ENCODE peak calls at places on chromosome 21, in six cellular contexts. V is dorsolateral prefrontal cortex; A is CD8-positive, alpha-beta memory T cell; O is esophagus muscularis mucosa; R is CD4-positive, alpha-beta memory T cell; D is A673. G is an unnamed sample.

GRCh38 chr21:41137401-41137800 is 30.6 kb upstream of the BACE2 start:
- DNase-seq in V (no peak), O (no peak), A (no peak), R (no peak), D (no peak), G (no peak)

GRCh38 chr21:38242036-38242435 is 14.8 kb upstream of the KCNJ15 start:
- DNase-seq in V (no peak), D (no peak), A (no peak), O (no peak), R (no peak), G (no peak)

GRCh38 chr21:36282568-36283230 is 37.3 kb upstream of the MORC3 start:
- DNase-seq in R (no peak), D (no peak), O (no peak), A (no peak), V (no peak), G (no peak)

GRCh38 chr21:40871099-40871498 is 24.1 kb upstream of the DSCAM start:
- DNase-seq in A (no peak), D (no peak), O (no peak), R (no peak), V (no peak), G (no peak)

GRCh38 chr21:27511241-27511640 is 544.4 kb upstream of the ADAMTS5 start:
- DNase-seq in R (no peak), O (no peak), A (no peak), D (no peak), V (no peak), G (no peak)

GRCh38 chr21:38820471-38821239 is 14.9 kb downstream of the ETS2 start:
- DNase-seq in O (no peak), A (no peak), R (no peak), D (no peak), V (no peak), G (no peak)

GRCh38 chr21:41501919-41502318 is 6.0 kb downstream of the TMPRSS2 start:
- DNase-seq in D (no peak), V (peak), R (no peak), A (no peak), O (no peak), G (no peak)

GRCh38 chr21:39647476-39647875 is 34.7 kb downstream of the B3GALT5 start:
- DNase-seq in R (no peak), V (no peak), D (no peak), O (no peak), A (peak), G (no peak)

GRCh38 chr21:33478858-33479678 is 706 bp downstream of the TMEM50B start:
- DNase-seq in D (peak), R (peak), A (peak), V (no peak), O (no peak), G (peak)

GRCh38 chr21:38179504-38179900 is 77.3 kb upstream of the KCNJ15 start:
- DNase-seq in D (no peak), O (no peak), V (no peak), R (no peak), A (no peak), G (no peak)

GRCh38 chr21:41610042-41610839 is 102.3 kb upstream of the TMPRSS2 start:
- DNase-seq in D (peak), V (peak), A (no peak), O (no peak), R (no peak), G (no peak)

GRCh38 chr21:36749935-36750578 is 51.1 kb downstream of the SIM2 start:
- DNase-seq in O (no peak), A (no peak), V (no peak), D (peak), R (no peak), G (no peak)

GRCh38 chr21:29175408-29176147 is 45.1 kb downstream of the MAP3K7CL start:
- DNase-seq in D (no peak), A (no peak), O (no peak), R (no peak), V (no peak), G (no peak)

GRCh38 chr21:28142692-28143091 is 850.0 kb downstream of the LTN1 start:
- DNase-seq in D (no peak), V (no peak), A (no peak), R (no peak), O (no peak), G (no peak)

GRCh38 chr21:14259669-14260458 is 43.9 kb downstream of the RBM11 start:
- DNase-seq in V (no peak), O (no peak), D (peak), R (peak), A (no peak), G (no peak)

GRCh38 chr21:31260790-31261189 is 83.3 kb downstream of the TIAM1 start:
- DNase-seq in A (no peak), D (no peak), O (no peak), R (no peak), V (no peak), G (no peak)

GRCh38 chr21:26811031-26811430 is 34.2 kb downstream of the ADAMTS1 start:
- DNase-seq in R (no peak), V (no peak), A (no peak), O (no peak), D (no peak), G (no peak)

GRCh38 chr21:17491716-17492414 is 21.0 kb upstream of the CXADR start:
- DNase-seq in O (no peak), R (no peak), V (no peak), D (no peak), A (no peak), G (no peak)

GRCh38 chr21:44299458-44300261 is at the start of gene PFKL:
- DNase-seq in R (peak), D (peak), O (no peak), V (no peak), A (peak), G (peak)

GRCh38 chr21:17769049-17769845 is 49.9 kb downstream of the C21orf91 start:
- DNase-seq in R (no peak), V (no peak), A (no peak), O (no peak), D (no peak), G (no peak)

GRCh38 chr21:29376556-29376955 is 77.8 kb downstream of the BACH1 start:
- DNase-seq in O (no peak), R (peak), D (peak), A (peak), V (no peak), G (peak)

GRCh38 chr21:32306021-32306780 is 7.5 kb downstream of the MRAP start:
- DNase-seq in A (no peak), O (no peak), R (no peak), V (peak), D (no peak), G (no peak)

GRCh38 chr21:32307706-32308105 is 9.1 kb downstream of the MRAP start:
- DNase-seq in A (no peak), V (no peak), R (no peak), O (no peak), D (no peak), G (no peak)

GRCh38 chr21:32302560-32302959 is 3.9 kb downstream of the MRAP start:
- DNase-seq in O (no peak), A (no peak), R (no peak), D (no peak), V (no peak), G (no peak)

GRCh38 chr21:32303385-32303784 is 4.7 kb downstream of the MRAP start:
- DNase-seq in A (no peak), D (no peak), V (no peak), R (no peak), O (no peak), G (no peak)

DNA sequence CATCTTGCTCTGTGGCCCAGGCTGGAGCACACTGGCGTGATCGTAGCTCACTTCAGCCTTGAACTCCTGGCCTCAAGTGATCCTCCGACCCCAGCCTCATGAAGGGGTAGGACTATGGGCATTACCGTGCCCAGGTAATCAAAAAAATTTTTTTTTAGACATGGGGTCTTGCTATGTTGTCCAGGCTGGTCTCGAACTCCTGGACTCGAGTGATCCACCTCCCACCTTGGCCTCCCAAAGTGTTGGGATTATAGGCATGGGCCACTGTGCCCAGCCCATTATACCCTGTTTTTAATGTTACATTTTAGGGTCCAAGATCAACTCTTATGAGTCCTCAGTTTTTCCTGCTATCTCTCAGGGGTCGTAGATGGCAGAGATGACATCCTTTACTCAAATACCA is 6.3 kb downstream of the MRAP start:
- DNase-seq in D (no peak), V (no peak), R (no peak), A (no peak), O (no peak), G (no peak)
- H3K4me3 ChIP-seq in D (no peak), V (no peak), R (no peak), A (no peak), O (no peak), G (no peak)

DNA sequence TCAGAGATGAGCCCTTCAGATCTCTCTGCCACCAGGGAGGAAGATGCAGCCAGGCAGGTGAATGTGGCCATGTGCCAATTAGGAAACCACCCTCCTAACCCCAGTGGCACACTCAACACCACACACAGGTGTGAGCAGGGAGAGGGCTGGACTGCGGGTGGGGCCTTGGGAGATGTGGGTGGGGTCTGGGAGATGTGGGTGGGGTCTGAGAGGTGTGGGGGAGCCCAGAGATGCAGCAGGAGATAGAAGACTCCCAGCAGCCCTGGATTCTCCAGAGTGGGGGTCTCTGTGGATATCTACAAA is 43.2 kb upstream of the COL6A1 start:
- DNase-seq in D (no peak), R (no peak), O (no peak), V (no peak), A (no peak), G (no peak)
- H3K4me3 ChIP-seq in D (no peak), R (no peak), O (no peak), V (no peak), A (no peak), G (no peak)

DNA sequence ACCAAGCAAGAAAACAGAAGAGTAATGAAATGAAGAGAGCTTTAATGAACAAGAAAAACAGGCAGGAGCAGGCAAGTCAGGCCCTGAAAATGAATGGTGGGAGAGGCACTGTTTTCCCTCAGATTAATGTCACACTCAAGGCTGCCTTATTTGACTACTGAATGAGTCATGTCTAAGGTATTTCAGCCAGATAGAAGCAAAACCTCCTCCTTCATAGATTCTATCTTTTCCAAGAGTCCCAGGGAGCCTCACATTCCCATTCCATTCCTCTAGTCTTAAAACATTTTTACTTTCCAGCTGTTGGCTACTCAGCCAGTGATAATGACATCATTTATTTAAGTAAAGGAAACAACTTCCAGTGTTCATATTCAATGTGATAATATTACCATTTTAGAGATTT is 228.5 kb upstream of the NRIP1 start:
- DNase-seq in V (no peak), R (no peak), A (no peak), D (peak), O (no peak), G (no peak)
- H3K4me3 ChIP-seq in V (no peak), R (no peak), A (no peak), D (no peak), O (no peak), G (no peak)

GRCh38 chr21:43015906-43016540 is 41.7 kb downstream of the PKNOX1 start:
- DNase-seq in R (no peak), D (no peak), O (no peak), A (no peak), V (no peak), G (no peak)
- H3K4me3 ChIP-seq in R (no peak), D (no peak), O (no peak), A (no peak), V (no peak), G (no peak)

DNA sequence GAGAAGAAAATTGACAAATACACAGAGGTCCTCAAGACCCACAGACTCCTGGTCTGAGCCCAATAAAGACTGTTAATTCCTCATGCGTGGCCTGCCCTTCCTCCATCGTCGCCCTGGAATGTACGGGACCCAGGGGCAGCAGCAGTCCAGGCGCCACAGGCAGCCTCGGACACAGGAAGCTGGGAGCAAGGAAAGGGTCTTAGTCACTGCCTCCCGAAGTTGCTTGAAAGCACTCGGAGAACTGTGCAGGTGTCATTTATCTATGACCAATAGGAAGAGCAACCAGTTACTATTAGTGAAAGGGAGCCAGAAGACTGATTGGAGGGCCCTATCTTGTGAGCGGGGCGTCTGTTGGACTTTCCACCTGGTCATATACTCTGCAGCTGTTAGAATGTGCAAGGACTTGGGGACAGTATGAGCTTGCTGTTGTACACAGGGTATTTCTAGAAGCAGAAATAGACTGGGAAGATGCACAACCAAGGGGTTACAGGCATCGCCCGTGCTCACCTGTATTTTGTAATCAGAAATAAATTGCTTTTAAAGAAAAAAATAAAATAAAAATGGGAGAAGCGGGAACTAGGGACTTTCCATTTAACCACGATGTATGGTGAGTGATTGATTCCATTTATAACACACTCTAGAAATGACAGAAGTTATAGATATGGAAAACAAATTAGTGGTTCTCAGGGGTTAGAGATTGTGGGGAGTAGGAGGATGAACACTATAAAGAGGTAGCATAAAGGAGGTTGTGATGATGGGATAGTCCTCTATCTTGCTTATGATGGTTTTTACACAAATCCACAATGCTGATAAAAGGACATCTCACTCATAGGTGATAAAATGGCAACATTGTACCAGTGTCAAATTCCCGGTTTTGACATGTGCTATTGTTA is 244.7 kb downstream of the MRPL39 start:
- DNase-seq in A (no peak), V (no peak), R (no peak), D (no peak), O (no peak), G (no peak)
- H3K4me3 ChIP-seq in A (no peak), V (no peak), R (no peak), D (no peak), O (no peak), G (no peak)

GRCh38 chr21:34670220-34670961 is 1.6 kb downstream of the CLIC6 start:
- DNase-seq in R (no peak), A (no peak), D (no peak), O (no peak), V (no peak), G (no peak)

GRCh38 chr21:34673006-34673405 is 4.2 kb downstream of the CLIC6 start:
- DNase-seq in V (no peak), R (no peak), A (no peak), D (no peak), O (no peak), G (no peak)

GRCh38 chr21:34671891-34672290 is 3.1 kb downstream of the CLIC6 start:
- DNase-seq in R (no peak), O (no peak), A (no peak), V (no peak), D (no peak), G (no peak)

GRCh38 chr21:34669149-34669879 is 520 bp downstream of the CLIC6 start:
- DNase-seq in V (no peak), D (no peak), R (no peak), A (no peak), O (no peak), G (no peak)

DNA sequence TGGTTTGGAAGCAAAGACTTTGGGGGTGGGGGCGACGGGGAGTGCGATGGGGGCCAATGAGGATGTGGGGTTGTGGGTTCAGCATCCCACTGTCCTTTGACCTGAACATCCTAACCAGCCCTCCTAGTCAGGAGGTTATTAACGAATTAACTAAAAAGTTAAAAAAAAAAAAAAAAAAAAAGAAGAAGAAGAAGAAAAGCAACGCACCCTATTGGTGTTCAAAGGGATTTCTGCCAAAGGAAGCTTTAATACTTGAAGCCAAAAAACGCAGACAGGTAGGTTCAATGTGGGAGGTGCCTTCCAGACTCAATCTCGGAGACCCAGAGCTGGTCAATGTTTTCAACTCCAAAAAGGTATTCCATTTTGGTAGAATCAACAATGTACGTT is 2.2 kb downstream of the CLIC6 start:
- DNase-seq in A (no peak), D (no peak), R (no peak), V (no peak), O (no peak), G (no peak)
- H3K4me3 ChIP-seq in A (no peak), D (no peak), R (no peak), V (peak), O (peak), G (peak)

GRCh38 chr21:15729674-15730483 is at the start of gene USP25:
- DNase-seq in R (peak), A (peak), O (peak), V (peak), D (peak), G (peak)

GRCh38 chr21:15730484-15731242 is 881 bp downstream of the USP25 start:
- DNase-seq in O (no peak), R (no peak), V (no peak), D (no peak), A (no peak), G (no peak)

GRCh38 chr21:15728046-15728445 is 1.7 kb upstream of the USP25 start:
- DNase-seq in O (no peak), R (no peak), A (no peak), D (no peak), V (no peak), G (no peak)

GRCh38 chr21:15731243-15731613 is 1.4 kb downstream of the USP25 start:
- DNase-seq in V (no peak), D (no peak), A (no peak), O (no peak), R (no peak), G (no peak)

GRCh38 chr21:15729346-15729673 is 472 bp upstream of the USP25 start:
- DNase-seq in R (no peak), A (no peak), D (no peak), O (no peak), V (no peak), G (no peak)
- H3K4me3 ChIP-seq in R (peak), A (peak), D (peak), O (peak), V (peak), G (peak)

DNA sequence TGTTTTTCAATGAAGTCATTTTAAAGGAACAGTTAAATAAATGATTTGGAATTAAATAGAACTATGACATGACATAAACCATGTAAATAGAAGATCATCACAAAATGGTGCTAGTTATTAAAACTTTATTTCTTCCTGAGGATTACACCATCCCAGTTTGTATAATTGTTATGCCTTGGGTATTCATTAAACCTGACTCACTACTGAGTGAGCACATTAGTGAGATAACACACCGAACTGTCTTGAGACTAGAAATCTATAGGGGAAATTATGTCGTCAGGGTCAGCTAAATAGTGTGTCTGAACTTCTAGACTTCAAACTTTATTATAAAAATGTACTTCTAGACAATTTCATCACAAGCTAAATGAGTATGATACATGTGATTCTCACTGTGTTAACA is 189.4 kb downstream of the NCAM2 start:
- DNase-seq in D (no peak), O (no peak), R (no peak), V (no peak), A (no peak), G (no peak)
- H3K4me3 ChIP-seq in D (no peak), O (no peak), R (no peak), V (no peak), A (no peak), G (no peak)

G was measured in effector memory CD4-positive, alpha-beta T cell.